ENCODE peak calls at places on chromosomes 3 and 15, in six cellular contexts. T, V, Z, X, O and G are unnamed samples.
A peak's percentile ranks its signal among the peaks of the same experiment; 100 is the strongest.

GRCh38 chr3:47712398-47712797 is 69.3 kb downstream of the SMARCC1 start:
- DNase-seq in Z (no peak), X (no peak), O (no peak), T (no peak), V (no peak), G (no peak)

GRCh38 chr15:58182460-58183163 is 44.4 kb downstream of the AQP9 start:
- DNase-seq in O (no peak), T (peak; percentile 72), Z (no peak), V (no peak), X (no peak), G (no peak)

GRCh38 chr15:100759116-100759515 is 120.5 kb upstream of the ALDH1A3 start:
- DNase-seq in T (peak; percentile 37), Z (no peak), X (no peak), O (peak; percentile 50), V (no peak), G (no peak)

GRCh38 chr15:57647791-57648130 is 56.1 kb downstream of the MYZAP start:
- DNase-seq in X (no peak), Z (no peak), T (peak; percentile 22), O (no peak), V (no peak), G (no peak)

GRCh38 chr15:40090774-40091455 is 17.8 kb downstream of the BMF start:
- DNase-seq in T (no peak), V (no peak), Z (no peak), O (no peak), X (no peak), G (no peak)

GRCh38 chr3:137116619-137117018 is 158.8 kb downstream of the IL20RB start:
- DNase-seq in X (no peak), V (no peak), T (peak; percentile 6), O (no peak), Z (no peak), G (no peak)

GRCh38 chr15:66702770-66703539 is 919 bp downstream of the SMAD6 start:
- DNase-seq in Z (no peak), T (peak; percentile 31), O (no peak), V (peak; percentile 24), X (no peak), G (no peak)

GRCh38 chr15:52822475-52822874 is 32.3 kb upstream of the ONECUT1 start:
- DNase-seq in V (no peak), T (no peak), O (no peak), X (no peak), Z (no peak), G (no peak)

GRCh38 chr3:23723930-23724329 is 81.8 kb upstream of the UBE2E1 start:
- DNase-seq in X (no peak), O (no peak), Z (no peak), V (peak; percentile 30), T (no peak), G (no peak)

GRCh38 chr3:101119535-101119934 is 126.3 kb upstream of the ABI3BP start:
- DNase-seq in V (no peak), T (peak; percentile 78), X (no peak), O (peak; percentile 61), Z (no peak), G (no peak)

GRCh38 chr3:139353920-139354556 is 10.2 kb downstream of the MRPS22 start:
- DNase-seq in X (no peak), Z (no peak), O (peak; percentile 7), V (no peak), T (peak; percentile 75), G (no peak)

GRCh38 chr15:43281926-43282602 is 15.3 kb upstream of the TGM5 start:
- DNase-seq in O (no peak), T (no peak), V (no peak), X (peak; percentile 30), Z (no peak), G (no peak)

GRCh38 chr3:37346227-37347005 is 172.0 kb upstream of the LRRFIP2 start:
- DNase-seq in X (no peak), O (no peak), V (no peak), T (no peak), Z (no peak), G (no peak)

GRCh38 chr3:133380481-133381225 is 19.2 kb upstream of the BFSP2 start:
- DNase-seq in T (no peak), Z (no peak), V (no peak), X (no peak), O (no peak), G (no peak)

GRCh38 chr3:197019021-197019420 is 10.6 kb downstream of the MELTF start:
- DNase-seq in X (no peak), V (no peak), Z (no peak), T (no peak), O (no peak), G (no peak)

GRCh38 chr3:104825116-104825515 is 541.6 kb upstream of the ALCAM start:
- DNase-seq in O (peak; percentile 44), Z (no peak), V (no peak), X (no peak), T (no peak), G (no peak)

GRCh38 chr15:69092159-69092558 is 68.3 kb upstream of the GLCE start:
- DNase-seq in X (no peak), T (peak; percentile 76), Z (no peak), O (no peak), V (no peak), G (no peak)

GRCh38 chr3:36876181-36876936 is 68.5 kb downstream of the TRANK1 start:
- DNase-seq in O (no peak), V (peak; percentile 66), X (no peak), Z (no peak), T (no peak), G (peak; percentile 14)

GRCh38 chr3:23501201-23501824 is 298.2 kb downstream of the UBE2E2 start:
- DNase-seq in T (no peak), V (no peak), Z (no peak), X (no peak), O (no peak), G (no peak)

GRCh38 chr15:80071652-80072051 is 12.2 kb downstream of the ZFAND6 start:
- DNase-seq in O (no peak), Z (no peak), X (no peak), T (no peak), V (no peak), G (no peak)
- H3K4me3 ChIP-seq in O (no peak overlapping the region), Z (no peak overlapping the region), X (no peak overlapping the region), T (no peak overlapping the region), V (no peak overlapping the region), G (no peak overlapping the region)

DNA sequence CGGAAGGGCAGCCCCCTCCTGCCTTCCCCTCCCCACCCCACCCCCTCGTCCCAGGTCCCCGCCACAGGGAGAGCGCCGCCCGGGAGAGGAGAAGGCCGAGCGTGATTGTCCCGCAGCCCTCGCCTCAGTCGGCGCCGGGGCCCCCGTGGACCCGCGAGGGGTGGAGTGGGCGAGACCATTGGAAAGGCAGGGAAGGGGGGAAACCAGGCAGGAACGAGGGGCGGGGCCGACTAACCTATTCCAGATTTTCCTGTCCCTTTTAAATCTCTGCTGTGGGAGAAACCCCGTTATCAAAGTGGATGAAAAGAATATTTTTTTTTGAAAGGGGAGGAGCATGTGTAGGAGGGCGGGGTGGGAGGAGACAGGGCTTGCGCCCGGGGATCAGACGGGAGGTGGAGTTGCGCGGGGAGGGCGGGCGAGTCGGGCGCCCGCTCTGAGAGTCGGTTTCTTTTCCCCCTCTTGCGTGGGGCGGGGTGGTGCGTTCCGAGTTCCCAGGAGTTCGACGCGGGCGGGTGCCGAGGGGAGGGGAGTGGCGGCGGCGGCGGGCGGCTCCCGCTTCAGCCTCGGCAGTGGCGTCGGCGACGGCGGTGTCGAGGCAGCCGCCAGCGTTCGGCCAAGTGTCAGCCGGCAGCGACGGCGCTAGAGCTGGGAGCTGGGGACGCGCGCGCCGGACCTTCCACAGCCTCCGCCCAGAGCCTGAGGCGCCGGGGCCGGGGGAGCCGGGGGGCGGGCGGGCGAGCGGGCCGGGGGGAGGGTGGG is at the start of gene NECTIN3:
- DNase-seq in Z (peak; percentile 89), V (peak; percentile 46), O (peak; percentile 90), X (peak; percentile 82), T (peak; percentile 98), G (peak; percentile 86)
- H3K4me3 ChIP-seq in Z (peak within 1 kb of the TSS; percentile 88), V (peak within 1 kb of the TSS; percentile 27), O (peak within 1 kb of the TSS; percentile 86), X (peak within 1 kb of the TSS; percentile 83), T (peak within 1 kb of the TSS; percentile 90), G (peak within 1 kb of the TSS; percentile 91)

DNA sequence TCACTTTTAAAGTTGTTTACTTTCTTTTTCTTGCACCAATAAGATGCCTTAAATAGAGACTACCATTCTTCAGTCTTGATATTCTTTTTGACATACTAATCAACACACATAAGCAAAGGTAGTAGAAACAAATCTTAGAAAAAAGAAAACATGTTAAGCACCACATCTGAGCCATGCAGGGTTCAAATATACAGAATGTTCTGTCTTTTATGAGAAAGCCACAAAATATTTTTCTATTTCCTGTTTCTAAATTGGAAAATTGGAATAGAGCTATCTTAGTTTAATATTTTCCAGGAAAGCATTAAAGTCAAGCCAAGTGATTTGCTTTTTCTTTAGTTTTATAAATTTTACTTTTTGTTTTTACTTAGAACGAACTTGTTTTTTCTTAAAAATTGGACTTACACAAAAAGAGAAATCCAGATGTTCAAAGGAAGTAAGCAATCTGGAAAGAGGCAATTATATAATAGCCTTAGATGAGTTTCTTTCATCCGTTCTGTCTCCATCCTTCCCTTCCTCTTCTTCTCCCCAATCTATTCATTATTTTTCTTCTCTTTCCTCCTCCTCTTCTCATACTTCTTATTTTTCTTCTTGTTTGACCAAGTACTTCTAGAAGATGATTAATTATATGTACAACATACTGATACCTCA is 731.7 kb downstream of the SQOR start:
- DNase-seq in Z (no peak), O (no peak), X (no peak), V (no peak), T (peak; percentile 9), G (no peak)
- H3K4me3 ChIP-seq in Z (no peak overlapping the region), O (no peak overlapping the region), X (no peak overlapping the region), V (no peak overlapping the region), T (no peak overlapping the region), G (no peak overlapping the region)

GRCh38 chr3:30201715-30202114 is 404.7 kb upstream of the TGFBR2 start:
- DNase-seq in O (no peak), Z (no peak), X (no peak), V (no peak), T (peak; percentile 33), G (no peak)
- H3K4me3 ChIP-seq in O (no peak overlapping the region), Z (no peak overlapping the region), X (no peak overlapping the region), V (no peak overlapping the region), T (no peak overlapping the region), G (no peak overlapping the region)

DNA sequence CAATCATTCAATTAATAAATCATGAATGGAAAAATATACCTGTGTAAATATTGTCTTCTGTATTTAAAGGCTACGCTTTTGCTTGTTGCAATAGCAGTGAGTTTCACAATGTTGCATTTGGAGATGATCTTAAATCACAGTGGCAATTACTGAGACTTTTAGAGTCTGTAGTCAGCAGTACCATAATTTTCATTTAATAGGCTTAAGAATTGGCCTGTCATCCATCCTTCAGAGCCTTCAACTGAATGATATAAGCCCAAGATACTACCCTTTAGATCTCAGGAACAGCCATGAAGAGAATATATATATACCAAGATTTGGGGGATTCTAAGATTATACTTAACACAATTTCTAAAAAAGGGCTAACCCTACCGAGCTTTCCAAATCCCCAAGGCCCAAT is 458.1 kb downstream of the GBE1 start:
- DNase-seq in O (no peak), V (no peak), T (no peak), X (no peak), Z (no peak), G (no peak)
- H3K4me3 ChIP-seq in O (no peak overlapping the region), V (no peak overlapping the region), T (no peak overlapping the region), X (no peak overlapping the region), Z (no peak overlapping the region), G (no peak overlapping the region)

DNA sequence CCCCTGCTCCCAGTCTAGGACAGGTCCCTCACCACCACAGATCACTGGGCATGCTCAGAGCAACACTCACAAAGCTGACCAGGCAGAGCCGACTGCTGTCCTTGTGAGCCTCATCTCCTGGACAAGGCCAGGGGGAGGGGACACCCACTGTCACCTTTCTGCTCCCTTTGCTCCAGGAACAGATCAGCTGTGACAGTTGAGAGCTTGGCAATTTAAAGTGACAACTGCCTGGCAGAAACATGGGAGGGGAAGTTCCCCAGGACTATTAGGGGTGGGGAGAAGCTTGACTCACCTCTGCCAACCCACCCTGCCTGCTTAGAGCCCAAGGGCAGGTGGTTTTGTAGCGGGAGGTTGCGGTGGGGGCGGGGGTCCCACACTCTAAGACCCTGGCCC is 80.6 kb downstream of the IQSEC1 start:
- DNase-seq in Z (no peak), T (no peak), X (no peak), V (no peak), O (no peak), G (no peak)
- H3K4me3 ChIP-seq in Z (no peak overlapping the region), T (no peak overlapping the region), X (no peak overlapping the region), V (no peak overlapping the region), O (no peak overlapping the region), G (no peak overlapping the region)